ENCODE peak calls at places on chromosome 10, in five cellular contexts. B, U, Z, N and K are unnamed samples.

GRCh38 chr10:77773631-77774426 is 136.2 kb upstream of the KCNMA1 start:
- DNase-seq in U (no peak), Z (no peak), N (no peak), B (no peak), K (no peak)

GRCh38 chr10:112985701-112986510 is 35.9 kb downstream of the TCF7L2 start:
- DNase-seq in N (no peak), B (peak), U (peak), Z (no peak), K (no peak)

GRCh38 chr10:13087986-13088618 is 11.9 kb upstream of the OPTN start:
- DNase-seq in Z (peak), B (peak), U (peak), N (no peak), K (no peak)

GRCh38 chr10:69065406-69066361 is 22.2 kb upstream of the SRGN start:
- DNase-seq in U (peak), B (peak), N (no peak), Z (no peak), K (no peak)

GRCh38 chr10:97179731-97180366 is 5.9 kb downstream of the SLIT1 start:
- DNase-seq in U (no peak), B (no peak), N (peak), Z (no peak), K (no peak)

GRCh38 chr10:73879296-73880173 is 5.2 kb upstream of the CAMK2G start:
- DNase-seq in Z (peak), U (peak), N (peak), B (peak), K (peak)

GRCh38 chr10:96606216-96606615 is 19.4 kb upstream of the TM9SF3 start:
- DNase-seq in N (no peak), B (peak), U (no peak), Z (no peak), K (no peak)

GRCh38 chr10:116472874-116473273 is 45.2 kb downstream of the PNLIPRP3 start:
- DNase-seq in B (no peak), Z (no peak), N (no peak), U (no peak), K (no peak)

GRCh38 chr10:6037422-6037821 is 24.7 kb downstream of the IL2RA start:
- DNase-seq in Z (no peak), N (no peak), U (no peak), B (no peak), K (no peak)

GRCh38 chr10:78164687-78165086 is 131.0 kb downstream of the RPS24 start:
- DNase-seq in Z (no peak), U (no peak), B (no peak), N (no peak), K (no peak)

GRCh38 chr10:122051609-122052385 is 62.8 kb downstream of the TACC2 start:
- DNase-seq in B (peak), N (peak), U (peak), Z (peak), K (no peak)

GRCh38 chr10:43410345-43410744 is 1.4 kb upstream of the HNRNPF start:
- DNase-seq in Z (no peak), N (no peak), U (no peak), B (no peak), K (no peak)

GRCh38 chr10:131514454-131514853 is 202.9 kb upstream of the TCERG1L start:
- DNase-seq in U (peak), Z (no peak), N (no peak), B (no peak), K (no peak)

GRCh38 chr10:24908793-24909423 is 43.5 kb downstream of the PRTFDC1 start:
- DNase-seq in Z (peak), B (peak), U (peak), N (no peak), K (no peak)

GRCh38 chr10:561721-562120 is 127.7 kb downstream of the DIP2C start:
- DNase-seq in B (no peak), U (no peak), N (no peak), Z (no peak), K (no peak)

GRCh38 chr10:43352951-43353350 is 18.5 kb upstream of the FXYD4 start:
- DNase-seq in Z (no peak), B (no peak), U (no peak), N (no peak), K (no peak)

GRCh38 chr10:43140414-43140813 is 2.2 kb downstream of the CSGALNACT2 start:
- DNase-seq in N (no peak), U (peak), Z (no peak), B (peak), K (peak)

DNA sequence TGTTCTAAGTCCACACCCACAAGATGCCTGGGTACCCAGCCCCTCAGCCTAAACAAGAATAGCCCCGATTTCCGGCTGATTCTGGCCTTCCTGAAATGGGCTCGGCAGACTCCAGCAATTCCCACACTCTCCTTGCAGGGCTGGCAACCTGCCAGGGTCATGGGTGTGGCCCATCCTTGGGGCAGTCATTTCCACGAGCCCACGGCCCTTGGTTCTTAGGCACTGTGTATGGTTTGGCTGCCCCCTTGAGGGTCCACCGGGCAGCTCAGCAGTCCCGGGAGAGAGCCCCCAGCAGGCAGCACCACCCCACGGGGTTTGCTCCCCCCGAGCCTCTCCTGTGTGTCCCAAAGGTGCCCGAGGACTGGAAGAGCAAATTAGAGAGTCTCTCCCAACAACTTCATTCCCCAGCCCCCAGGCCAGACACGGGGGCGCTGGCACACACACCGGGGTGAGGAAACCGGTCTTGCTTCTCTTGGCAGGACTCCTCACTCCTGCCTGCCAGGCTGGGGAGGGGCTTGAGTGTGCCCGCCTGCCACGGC is 142.2 kb downstream of the EMX2 start:
- DNase-seq in B (no peak), Z (no peak), U (peak), N (no peak), K (no peak)
- TF ChIP-seq CTCF in B (no peak), Z (peak), U (peak), N (no peak), K (peak)

GRCh38 chr10:133126431-133127290 is 33.4 kb upstream of the KNDC1 start:
- DNase-seq in Z (no peak), U (no peak), N (no peak), B (no peak), K (no peak)

GRCh38 chr10:133123746-133124356 is 36.1 kb downstream of the ADGRA1 start:
- DNase-seq in N (no peak), U (no peak), B (no peak), Z (no peak), K (no peak)

GRCh38 chr10:133123050-133123745 is 35.5 kb downstream of the ADGRA1 start:
- DNase-seq in Z (no peak), N (no peak), U (no peak), B (no peak), K (no peak)

GRCh38 chr10:133125901-133126300 is 34.1 kb upstream of the KNDC1 start:
- DNase-seq in N (no peak), Z (no peak), B (no peak), U (no peak), K (no peak)

GRCh38 chr10:133124357-133125211 is 35.4 kb upstream of the KNDC1 start:
- DNase-seq in B (no peak), N (peak), Z (no peak), U (no peak), K (no peak)
- TF ChIP-seq CTCF in B (peak), N (peak), Z (no peak), U (peak), K (peak)

DNA sequence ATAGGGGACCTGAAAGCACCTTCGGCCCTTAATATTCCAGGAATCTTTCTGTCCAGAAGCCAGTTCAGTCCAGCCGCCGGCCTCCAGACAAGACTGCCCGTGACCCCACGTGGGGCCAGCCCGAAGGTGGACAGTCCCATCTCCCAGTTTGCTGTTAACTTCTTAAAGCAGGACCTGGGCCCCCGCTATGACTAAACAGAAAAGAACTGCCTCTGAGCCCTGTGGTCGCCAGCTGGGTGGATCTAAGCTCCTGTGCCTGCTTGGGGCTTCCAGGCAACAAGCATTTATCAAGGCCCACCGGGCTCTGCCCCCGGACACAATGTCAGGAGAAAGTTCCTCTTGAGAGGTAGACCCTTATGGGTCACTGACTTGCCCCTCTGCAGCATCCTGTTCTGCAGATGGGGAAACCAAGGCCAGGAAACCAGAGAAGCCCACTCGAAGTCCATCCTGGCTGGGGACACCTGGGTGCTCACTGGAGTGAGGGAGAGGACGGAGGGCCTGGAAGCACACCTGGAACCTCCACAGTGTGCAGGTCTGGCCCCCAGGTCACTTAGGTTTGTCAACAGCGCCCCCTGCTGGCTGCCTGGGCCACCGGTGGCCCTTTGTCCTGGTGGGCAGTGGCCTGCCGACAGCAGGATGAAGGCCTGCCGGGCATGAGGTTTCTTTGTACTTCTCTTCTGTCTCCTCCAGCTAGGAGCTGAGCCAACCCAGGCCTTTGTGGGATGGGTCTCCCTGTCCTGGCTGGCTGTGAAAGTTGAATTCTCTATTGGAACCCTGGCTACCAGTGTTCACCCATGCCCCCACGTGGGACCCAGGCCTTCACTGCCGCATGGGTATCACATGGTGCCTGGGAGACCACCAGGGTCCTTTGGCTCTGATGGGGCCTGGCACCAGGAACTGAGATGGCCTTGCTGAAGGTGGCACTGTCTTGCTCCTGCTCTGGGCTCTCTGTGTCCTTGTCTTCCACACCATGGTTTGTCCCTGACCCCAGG is 128.0 kb downstream of the ZMIZ1 start:
- DNase-seq in Z (peak), U (peak), N (peak), B (no peak), K (peak)
- TF ChIP-seq CTCF in Z (peak), U (peak), N (peak), B (peak), K (peak)

GRCh38 chr10:21055339-21056135 is 158.4 kb upstream of the NEBL start:
- DNase-seq in B (no peak), Z (no peak), N (no peak), U (no peak), K (no peak)

GRCh38 chr10:21052709-21053104 is 155.6 kb upstream of the NEBL start:
- DNase-seq in U (no peak), B (no peak), Z (no peak), N (no peak), K (no peak)

GRCh38 chr10:21056461-21056860 is 159.3 kb upstream of the NEBL start:
- DNase-seq in N (no peak), U (no peak), B (no peak), Z (no peak), K (no peak)

GRCh38 chr10:21052072-21052708 is 155.1 kb upstream of the NEBL start:
- DNase-seq in U (peak), Z (no peak), B (no peak), N (no peak), K (no peak)

DNA sequence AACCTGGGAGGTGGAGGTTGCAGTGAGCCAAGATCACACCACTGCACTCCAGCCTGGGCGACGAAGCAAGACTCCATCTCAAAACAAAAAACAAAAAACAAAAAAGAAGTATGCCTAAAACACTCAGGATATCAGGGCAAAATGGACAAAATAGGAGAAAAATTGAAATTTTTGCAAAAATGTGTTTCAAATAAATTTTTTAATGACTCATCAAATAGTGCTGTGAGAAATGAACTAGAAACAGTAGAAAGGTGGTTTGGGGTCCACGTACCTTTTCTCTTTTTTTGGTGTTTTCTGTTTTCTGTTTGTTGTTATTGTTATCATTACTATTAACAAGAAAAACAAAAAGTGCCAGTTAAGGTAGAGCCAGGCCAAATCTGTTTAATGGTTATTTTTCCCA is 156.8 kb upstream of the NEBL start:
- DNase-seq in N (no peak), Z (no peak), B (no peak), U (no peak), K (no peak)
- TF ChIP-seq CTCF in N (no peak), Z (no peak), B (no peak), U (no peak), K (no peak)

GRCh38 chr10:70502406-70502805 is 23.8 kb downstream of the PALD1 start:
- DNase-seq in Z (no peak), B (peak), U (no peak), N (no peak), K (no peak)
- TF ChIP-seq CTCF in Z (no peak), B (no peak), U (no peak), N (no peak), K (no peak)

GRCh38 chr10:11113156-11113555 is 95.5 kb downstream of the CELF2 start:
- DNase-seq in B (no peak), Z (no peak), U (no peak), N (no peak), K (no peak)
- TF ChIP-seq CTCF in B (no peak), Z (no peak), U (peak), N (peak), K (peak)

GRCh38 chr10:48735836-48736390 is 51.2 kb downstream of the WDFY4 start:
- DNase-seq in N (no peak), B (no peak), Z (no peak), U (no peak), K (no peak)

GRCh38 chr10:48729941-48730457 is 45.3 kb downstream of the WDFY4 start:
- DNase-seq in Z (no peak), N (no peak), B (no peak), U (no peak), K (no peak)

GRCh38 chr10:48731654-48732053 is 47.0 kb downstream of the WDFY4 start:
- DNase-seq in N (no peak), B (no peak), U (no peak), Z (no peak), K (no peak)

GRCh38 chr10:48731141-48731540 is 46.5 kb downstream of the WDFY4 start:
- DNase-seq in Z (no peak), N (no peak), U (no peak), B (no peak), K (no peak)

GRCh38 chr10:48733329-48733728 is 48.7 kb downstream of the WDFY4 start:
- DNase-seq in Z (no peak), B (no peak), N (no peak), U (no peak), K (no peak)
- TF ChIP-seq CTCF in Z (no peak), B (no peak), N (no peak), U (no peak), K (no peak)